ENCODE peak calls at places on chromosomes 13 and 19, in four cellular contexts. V is GM23338, U is neural progenitor cell, Q is MM.1S. D is an unnamed sample.

GRCh38 chr13:89113744-89114143 is 1442.6 kb downstream of the SLITRK5 start:
- DNase-seq in U (peak), Q (no peak), V (peak), D (no peak)

GRCh38 chr13:60242231-60242630 is 78.5 kb upstream of the DIAPH3 start:
- DNase-seq in U (no peak), Q (no peak), V (no peak), D (no peak)

GRCh38 chr13:50678464-50679162 is 164.9 kb downstream of the DLEU7 start:
- DNase-seq in Q (no peak), V (no peak), U (no peak), D (peak)

GRCh38 chr19:23002690-23003422 is at the start of gene ZNF728:
- DNase-seq in U (no peak), Q (no peak), V (no peak), D (no peak)

GRCh38 chr19:45958320-45958719 is 15.3 kb downstream of the NOVA2 start:
- DNase-seq in Q (no peak), U (no peak), V (no peak), D (no peak)

GRCh38 chr13:100108913-100109507 is 20.1 kb downstream of the PCCA start:
- DNase-seq in V (no peak), U (no peak), Q (no peak), D (no peak)

GRCh38 chr13:66835040-66835628 is 395.0 kb downstream of the PCDH9 start:
- DNase-seq in Q (no peak), V (no peak), U (peak), D (no peak)

GRCh38 chr19:3659746-3660112 is 33.1 kb upstream of the CACTIN start:
- DNase-seq in Q (no peak), V (no peak), U (no peak), D (no peak)

GRCh38 chr19:51733742-51734522 is 10.1 kb upstream of the HAS1 start:
- DNase-seq in U (no peak), V (peak), Q (no peak), D (no peak)

GRCh38 chr19:6091771-6092291 is 18.5 kb downstream of the RFX2 start:
- DNase-seq in Q (no peak), U (no peak), V (no peak), D (no peak)

GRCh38 chr13:113927661-113928581 is 46.0 kb downstream of the C13orf46 start:
- DNase-seq in U (no peak), Q (no peak), V (no peak), D (no peak)

GRCh38 chr13:27211771-27212364 is 39.5 kb upstream of the RPL21 start:
- DNase-seq in U (no peak), V (no peak), Q (no peak), D (peak)

GRCh38 chr13:39107484-39108040 is 69.3 kb downstream of the NHLRC3 start:
- DNase-seq in U (no peak), V (no peak), Q (no peak), D (no peak)

GRCh38 chr19:2663920-2664571 is 38.4 kb downstream of the GNG7 start:
- DNase-seq in V (no peak), Q (peak), U (no peak), D (no peak)

GRCh38 chr19:19634516-19635312 is 6.7 kb upstream of the LPAR2 start:
- DNase-seq in Q (no peak), V (no peak), U (no peak), D (no peak)

GRCh38 chr19:19474950-19475781 is 40.2 kb downstream of the TSSK6 start:
- DNase-seq in Q (no peak), U (peak), V (peak), D (no peak)

GRCh38 chr19:55459950-55460657 is 1.3 kb downstream of the ISOC2 start:
- DNase-seq in Q (no peak), U (no peak), V (no peak), D (no peak)

GRCh38 chr19:12749938-12750521 is 1.6 kb upstream of the BEST2 start:
- DNase-seq in Q (no peak), V (peak), U (no peak), D (peak)

GRCh38 chr13:59750860-59751259 is 412.9 kb downstream of the DIAPH3 start:
- DNase-seq in U (peak), V (peak), Q (no peak), D (no peak)

GRCh38 chr19:11236324-11237301 is 2.8 kb upstream of the ANGPTL8 start:
- DNase-seq in V (no peak), Q (no peak), U (no peak), D (no peak)

GRCh38 chr19:55384576-55385235 is 614 bp upstream of the TMEM238 start:
- DNase-seq in V (peak), U (no peak), Q (no peak), D (no peak)

GRCh38 chr19:55642153-55643002 is 1.1 kb upstream of the ZNF581 start:
- DNase-seq in U (peak), V (no peak), Q (peak), D (peak)

GRCh38 chr19:54190942-54191670 is at the start of gene TSEN34:
- DNase-seq in Q (peak), U (peak), V (peak), D (peak)

GRCh38 chr19:12865746-12866415 is 15.4 kb downstream of the DNASE2 start:
- DNase-seq in V (peak), Q (no peak), U (peak), D (no peak)

GRCh38 chr13:33204130-33204927 is 81.2 kb downstream of the STARD13 start:
- DNase-seq in Q (no peak), V (no peak), U (no peak), D (no peak)

GRCh38 chr13:59458908-59459579 is 704.7 kb downstream of the DIAPH3 start:
- DNase-seq in U (peak), V (peak), Q (no peak), D (peak)

GRCh38 chr19:55304279-55304978 is 20.6 kb downstream of the BRSK1 start:
- DNase-seq in Q (no peak), V (peak), U (peak), D (peak)

GRCh38 chr19:46691104-46691503 is 25.8 kb downstream of the PRKD2 start:
- DNase-seq in U (no peak), Q (no peak), V (no peak), D (no peak)

GRCh38 chr13:41942462-41943094 is 18.3 kb downstream of the VWA8 start:
- DNase-seq in V (peak), U (peak), Q (no peak), D (peak)

GRCh38 chr19:42683917-42684513 is 56.3 kb downstream of the PSG3 start:
- DNase-seq in Q (peak), V (peak), U (peak), D (peak)

GRCh38 chr19:14167013-14167593 is 30.7 kb upstream of the ASF1B start:
- DNase-seq in V (no peak), U (no peak), Q (no peak), D (no peak)
- H3K4me2 ChIP-seq in V (no peak), U (no peak), Q (no peak), D (no peak)

DNA sequence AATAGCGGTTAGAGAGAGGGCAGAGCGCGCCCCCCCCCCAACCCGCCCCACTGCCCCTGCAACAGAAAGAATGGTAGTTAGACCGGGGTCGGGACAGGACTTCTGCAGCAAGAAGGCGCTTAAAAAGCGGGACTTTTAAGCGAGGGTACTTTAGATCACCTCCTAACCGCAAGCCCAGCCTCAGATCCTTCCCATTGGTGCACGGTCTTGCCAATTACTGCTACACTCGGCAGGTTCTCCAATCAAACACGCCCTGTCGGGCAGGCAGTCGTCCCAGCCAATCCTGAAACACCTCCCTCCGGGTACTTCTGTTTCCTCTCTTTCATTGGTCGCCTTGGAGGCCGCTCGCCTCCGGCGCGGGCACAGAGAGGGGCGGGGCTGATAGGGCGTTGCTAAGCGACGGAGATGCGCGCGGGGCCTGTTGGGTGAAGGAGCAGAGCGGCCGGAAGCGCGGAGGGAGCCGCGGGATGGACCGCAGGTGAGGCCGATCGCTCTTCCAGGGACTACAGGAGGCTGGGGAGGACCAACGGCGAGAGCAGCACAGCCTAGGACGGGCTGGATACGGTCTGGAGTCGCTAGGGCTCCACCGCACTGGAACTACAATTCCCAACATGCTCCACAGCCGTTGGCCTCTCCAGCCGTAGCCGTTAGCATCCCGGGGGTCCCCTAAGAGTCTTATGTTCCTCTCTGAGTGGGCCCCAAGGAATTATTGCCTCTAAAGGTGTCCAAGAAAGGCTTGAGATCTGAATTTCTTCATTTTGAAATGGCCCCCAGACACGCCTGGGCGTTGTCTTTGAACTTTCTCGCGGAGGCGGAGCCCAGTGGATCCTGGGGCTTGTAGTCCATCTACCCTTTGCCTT is at the start of gene PROSER3:
- DNase-seq in V (peak), U (peak), Q (peak), D (peak)
- TF ChIP-seq EZH2phosphoT487 in V (no peak), U (no peak), Q (no peak), D (no peak)

DNA sequence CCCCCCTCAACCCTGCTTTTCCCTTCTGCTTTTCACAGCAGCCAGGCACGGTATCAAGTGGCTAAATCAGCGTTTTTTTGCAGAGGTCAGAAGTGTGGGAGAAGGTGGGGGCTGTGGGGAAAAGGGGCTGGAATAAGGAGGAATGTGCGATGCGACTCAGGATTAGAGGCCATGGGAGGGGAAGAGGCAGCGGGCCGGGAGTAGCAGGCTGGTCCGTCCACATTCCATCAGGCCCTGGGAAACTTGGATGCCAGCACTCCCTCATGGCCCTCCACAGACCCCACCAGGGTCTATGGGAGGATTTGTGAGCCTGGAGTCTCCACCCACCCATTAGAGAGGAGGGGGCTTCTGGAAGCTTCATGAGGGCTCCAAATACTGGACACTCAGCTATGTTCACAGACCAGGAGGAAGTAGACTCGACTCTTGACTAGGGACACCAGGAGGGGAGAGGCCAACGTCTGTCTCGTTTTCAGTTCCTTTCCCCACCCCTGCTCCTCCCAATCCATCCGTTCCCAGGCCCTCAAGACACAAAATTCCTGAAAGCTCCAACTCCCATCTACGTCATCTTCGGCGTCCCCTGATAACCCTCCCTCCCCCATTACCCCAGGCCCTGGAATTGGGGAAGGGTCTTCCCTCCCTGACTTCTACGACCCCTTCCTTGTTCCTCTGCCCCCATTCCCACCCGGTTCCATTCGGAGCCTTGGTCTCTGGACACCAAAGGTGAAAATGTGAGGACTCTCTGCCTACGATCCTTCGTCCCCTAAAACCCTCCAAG is 3.3 kb upstream of the KCNC3 start:
- DNase-seq in Q (no peak), U (peak), V (peak), D (peak)
- H3K4me2 ChIP-seq in Q (peak), U (peak), V (peak), D (peak)

DNA sequence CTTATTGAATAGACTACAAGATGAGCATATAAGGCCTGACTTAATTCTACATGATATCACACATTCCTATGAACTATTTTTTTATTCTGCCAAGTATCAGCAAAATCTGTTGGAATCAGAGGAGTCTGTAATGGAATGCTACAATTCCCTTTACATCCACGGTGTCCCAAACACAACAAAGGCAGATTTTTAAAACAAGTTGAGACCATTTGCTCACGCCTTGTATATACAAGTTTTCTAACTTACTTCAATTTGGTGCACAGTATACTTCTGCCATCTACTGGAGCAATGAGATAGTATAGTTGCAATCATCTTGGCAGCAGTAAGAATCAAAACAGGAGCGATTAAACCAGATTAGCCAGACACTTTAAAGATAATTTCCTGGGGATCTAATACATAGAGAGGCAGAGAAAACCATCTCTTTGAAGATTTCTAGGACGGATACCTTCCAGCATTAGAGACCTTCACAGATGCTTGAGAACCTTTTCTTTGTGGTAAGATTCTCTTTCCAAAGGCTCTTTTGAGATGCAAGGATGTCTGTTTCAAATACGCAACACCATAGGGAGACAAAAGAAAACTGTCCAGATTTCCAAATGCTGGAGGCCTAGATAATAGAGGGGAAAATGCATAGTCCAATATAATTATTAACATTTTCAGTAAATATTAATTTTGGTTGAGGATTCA is 302.0 kb upstream of the MIR17HG start:
- DNase-seq in V (peak), Q (no peak), U (peak), D (peak)
- TF ChIP-seq EZH2phosphoT487 in V (no peak), Q (no peak), U (no peak), D (no peak)

DNA sequence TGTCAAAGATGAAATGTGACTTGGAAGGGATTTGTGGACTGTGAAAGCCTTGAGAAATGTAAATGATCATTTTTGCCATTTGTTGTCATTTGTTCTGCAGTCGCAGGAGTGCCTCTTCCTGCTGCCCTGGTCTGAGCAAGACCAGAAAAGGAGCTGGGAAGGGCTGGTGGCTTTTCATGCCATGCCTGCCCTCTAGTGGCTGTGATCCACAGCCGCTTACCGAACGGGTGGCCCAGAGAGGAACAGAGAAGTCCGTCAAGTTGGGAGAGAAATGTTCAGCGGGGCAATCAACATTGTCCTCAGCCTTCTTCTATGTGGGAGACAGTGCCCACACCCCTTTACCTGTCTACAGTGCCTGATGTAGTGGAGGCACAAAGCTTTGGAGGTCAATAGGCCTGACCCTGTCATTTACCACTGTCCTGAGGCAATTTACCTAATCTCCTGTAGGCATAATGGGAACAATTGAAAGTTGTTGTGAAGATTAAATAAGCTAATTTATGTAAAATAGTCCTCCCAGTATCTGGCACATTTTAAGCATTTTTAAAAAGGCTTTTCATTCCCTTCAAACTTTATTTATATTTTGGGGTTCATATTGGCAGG is 224.5 kb downstream of the B3GLCT start:
- DNase-seq in U (peak), Q (peak), V (peak), D (peak)
- H3K4me2 ChIP-seq in U (no peak), Q (peak), V (no peak), D (peak)

DNA sequence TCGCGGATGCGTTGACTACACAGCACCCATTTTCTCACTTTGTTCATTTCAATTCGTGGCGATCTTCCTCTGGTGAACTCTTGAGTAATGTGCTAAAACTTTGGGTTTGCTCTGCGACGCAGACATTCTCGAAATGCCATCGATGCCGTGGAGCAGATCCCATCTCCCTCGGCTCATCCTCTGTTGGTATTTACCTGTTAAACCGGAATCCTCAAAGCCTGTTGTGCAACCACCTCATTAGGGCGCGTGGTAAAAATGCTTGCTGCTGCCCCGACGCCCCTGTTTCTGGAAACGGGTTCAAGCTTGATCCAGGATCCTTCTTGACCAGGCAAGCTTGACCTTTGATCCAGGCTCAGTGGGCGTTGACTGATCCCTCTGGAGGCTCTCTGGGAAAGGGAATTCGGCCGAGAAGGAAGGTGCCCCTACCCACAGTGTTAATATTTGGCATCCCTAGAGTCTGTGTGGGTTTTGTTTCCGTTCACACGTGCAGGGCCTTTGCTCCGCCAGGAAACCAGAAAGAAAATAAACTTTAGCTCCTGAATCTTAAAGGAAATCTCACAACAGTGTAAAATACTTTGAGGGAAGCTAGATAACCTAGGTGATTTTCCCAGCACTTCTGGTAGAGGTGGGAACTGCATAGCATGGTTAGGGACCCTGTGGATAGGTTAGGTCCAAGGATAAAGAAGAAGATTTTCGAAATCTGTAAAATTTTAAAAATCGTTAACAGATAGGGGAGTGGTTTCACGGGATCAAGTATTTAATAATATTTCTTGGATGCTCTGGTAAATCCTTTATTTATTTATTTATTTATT is 1.0 kb downstream of the LSM14A start:
- DNase-seq in U (peak), Q (peak), V (peak), D (peak)
- TF ChIP-seq EZH2phosphoT487 in U (no peak), Q (no peak), V (no peak), D (no peak)

GRCh38 chr19:7541828-7542443 is 6.4 kb downstream of the PNPLA6 start:
- DNase-seq in Q (no peak), V (no peak), U (no peak), D (no peak)
- H3K4me2 ChIP-seq in Q (no peak), V (no peak), U (no peak), D (no peak)

DNA sequence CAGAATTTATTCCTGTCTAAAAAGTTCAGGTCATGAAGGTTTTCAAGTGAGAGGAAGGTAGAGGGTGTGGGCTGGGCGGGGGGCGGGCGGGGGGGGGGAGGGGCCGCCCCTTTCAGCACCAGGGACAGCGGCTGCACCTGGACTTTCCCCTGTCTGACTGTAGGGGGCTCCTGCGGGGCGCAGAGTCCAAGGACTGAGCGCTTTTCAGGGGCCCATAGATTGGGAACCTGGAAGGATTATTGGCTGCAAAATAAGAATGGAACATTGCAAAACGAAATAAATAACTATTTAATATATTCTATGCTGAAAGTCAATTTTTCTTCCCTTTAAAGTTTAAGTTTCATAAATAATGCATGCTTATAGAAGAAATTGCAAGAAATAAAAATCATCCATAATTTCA is 8.9 kb upstream of the CYP4F3 start:
- DNase-seq in U (peak), V (peak), Q (peak), D (peak)
- TF ChIP-seq EZH2phosphoT487 in U (no peak), V (no peak), Q (no peak), D (no peak)

DNA sequence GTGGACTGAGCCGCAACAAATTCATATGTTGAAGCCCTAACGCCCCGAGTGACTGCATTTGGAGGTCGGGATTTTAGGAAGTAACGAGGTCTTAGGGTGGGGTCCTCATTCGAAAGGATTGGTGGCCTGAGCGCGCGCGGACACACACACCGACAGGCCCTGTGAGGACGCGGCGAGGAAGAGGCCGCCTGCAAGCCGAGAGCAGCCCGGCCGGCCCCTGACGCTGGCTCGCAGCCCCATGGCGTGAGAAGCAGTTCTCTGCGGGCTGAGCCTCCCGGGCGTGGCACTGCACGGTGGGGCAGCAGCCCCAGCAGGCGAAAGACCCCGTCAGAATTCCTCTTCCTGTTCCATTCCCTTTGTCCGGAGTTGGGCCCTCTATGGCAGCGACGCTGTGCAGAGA is 131.2 kb downstream of the CRYL1 start:
- DNase-seq in U (no peak), V (peak), Q (no peak), D (no peak)
- H3K4me2 ChIP-seq in U (no peak), V (no peak), Q (no peak), D (no peak)